ENCODE peak calls at places on chromosome 20, in eight cellular contexts. F is fibroblast of the aortic adventitia, B is A549, O is nephron progenitor cell, D is HFF-Myc, X is fibroblast of lung, Q is GM13977, Z is cardiac fibroblast. A is an unnamed sample.

GRCh38 chr20:31968299-31969126 is 562 bp downstream of the XKR7 start:
- DNase-seq in X (peak), F (peak), Z (peak), Q (peak), O (peak), D (no peak), B (peak), A (no peak)

GRCh38 chr20:61131944-61132343 is 120.1 kb upstream of the CDH4 start:
- DNase-seq in F (no peak), O (no peak), Z (no peak), D (no peak), B (no peak), Q (no peak), X (no peak), A (no peak)

GRCh38 chr20:23782366-23782983 is 31.7 kb upstream of the CST1 start:
- DNase-seq in X (no peak), Z (peak), O (peak), B (peak), F (peak), Q (peak), D (peak), A (no peak)

GRCh38 chr20:15319444-15319843 is 982.0 kb upstream of the FLRT3 start:
- DNase-seq in D (no peak), X (no peak), Q (no peak), O (no peak), B (no peak), F (no peak), Z (no peak), A (no peak)

GRCh38 chr20:19348582-19348981 is 136.1 kb downstream of the SLC24A3 start:
- DNase-seq in D (no peak), F (no peak), Q (no peak), B (no peak), X (no peak), O (no peak), Z (no peak), A (no peak)

GRCh38 chr20:19371112-19371511 is 158.7 kb downstream of the SLC24A3 start:
- DNase-seq in Q (no peak), X (no peak), D (no peak), O (no peak), B (no peak), Z (no peak), F (no peak), A (no peak)

GRCh38 chr20:24465730-24466129 is 3.7 kb upstream of the SYNDIG1 start:
- DNase-seq in O (no peak), F (peak), B (no peak), D (no peak), X (peak), Z (peak), Q (no peak), A (no peak)

GRCh38 chr20:57657537-57658446 is 37.6 kb upstream of the ZBP1 start:
- DNase-seq in Q (peak), O (no peak), D (no peak), X (no peak), B (no peak), F (no peak), Z (no peak), A (no peak)

GRCh38 chr20:48877299-48877698 is 44.2 kb upstream of the ARFGEF2 start:
- DNase-seq in X (no peak), Q (no peak), F (no peak), O (no peak), Z (no peak), B (no peak), D (no peak), A (no peak)

GRCh38 chr20:38060536-38060935 is 27.0 kb downstream of the RPRD1B start:
- DNase-seq in Q (no peak), O (no peak), D (no peak), X (peak), B (no peak), F (peak), Z (peak), A (no peak)

GRCh38 chr20:15905661-15906060 is 667.6 kb downstream of the KIF16B start:
- DNase-seq in Q (no peak), X (no peak), B (no peak), D (no peak), Z (no peak), F (no peak), O (no peak), A (no peak)

GRCh38 chr20:12906401-12906800 is 102.4 kb upstream of the SPTLC3 start:
- DNase-seq in Z (no peak), O (no peak), Q (no peak), B (no peak), D (no peak), F (no peak), X (no peak), A (no peak)

GRCh38 chr20:12358006-12358654 is 440.4 kb downstream of the BTBD3 start:
- DNase-seq in O (no peak), F (peak), D (no peak), B (no peak), Q (no peak), Z (peak), X (no peak), A (no peak)

GRCh38 chr20:5495026-5495425 is 178.3 kb upstream of the PROKR2 start:
- DNase-seq in O (no peak), X (no peak), F (no peak), Z (no peak), D (no peak), Q (no peak), B (no peak), A (no peak)

GRCh38 chr20:49340161-49340966 is 62.5 kb upstream of the ZNFX1 start:
- DNase-seq in Z (no peak), O (no peak), Q (no peak), F (peak), B (no peak), D (no peak), X (peak), A (no peak)

GRCh38 chr20:6600336-6600735 is 167.2 kb upstream of the BMP2 start:
- DNase-seq in F (no peak), O (no peak), B (no peak), X (no peak), D (no peak), Z (no peak), Q (no peak), A (no peak)

DNA sequence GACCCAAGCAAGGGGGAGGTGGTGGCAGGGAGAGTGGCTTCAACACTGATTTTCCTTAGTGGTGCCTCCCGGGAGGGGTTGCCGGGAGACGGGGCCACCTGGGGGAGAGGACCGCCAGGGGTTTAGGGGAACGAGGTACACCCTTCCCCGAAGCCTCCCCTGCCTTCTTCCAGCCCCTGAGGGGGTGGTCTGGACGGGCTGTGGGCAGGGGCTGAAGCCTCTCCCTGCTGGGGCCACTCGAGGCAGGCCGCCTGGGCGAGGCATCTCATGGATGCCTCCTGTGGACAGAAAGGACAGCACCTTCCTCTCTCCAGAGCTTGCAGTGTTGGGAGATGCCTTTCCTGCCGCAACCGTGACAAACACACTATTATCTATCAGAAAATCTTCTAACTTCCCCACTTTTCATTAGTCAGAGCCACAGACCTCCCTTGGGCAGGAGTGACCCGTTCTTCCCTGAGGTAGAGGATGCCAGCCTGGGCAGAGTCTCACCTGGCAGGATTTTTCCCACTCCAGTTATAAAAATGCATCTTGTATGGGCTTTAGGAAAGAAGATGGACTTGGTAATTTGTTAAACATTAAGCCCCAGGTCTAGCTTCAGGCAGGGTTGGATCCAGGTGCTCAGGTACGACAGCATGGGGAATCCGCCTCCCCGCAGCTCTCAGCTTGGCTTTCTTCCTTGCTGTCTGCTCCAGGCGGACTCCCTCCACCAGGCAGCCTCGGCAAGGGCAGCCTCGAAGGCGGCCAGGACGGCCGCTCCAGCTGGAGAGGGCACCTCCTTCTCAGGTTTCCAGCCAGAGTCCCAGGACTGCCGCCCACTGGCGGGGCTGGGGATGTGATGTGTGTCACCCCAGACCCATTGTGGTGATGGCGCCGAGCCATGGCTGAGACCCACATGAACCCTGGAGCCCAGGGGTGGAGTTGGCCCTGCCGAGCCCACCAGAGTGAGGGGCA is 11.0 kb downstream of the HRH3 start:
- DNase-seq in Z (peak), B (peak), F (no peak), Q (no peak), D (no peak), X (no peak), O (peak), A (no peak)
- TF ChIP-seq CTCF in Z (no peak), B (peak), F (no peak), Q (no peak), D (peak), X (no peak), O (no peak), A (no peak)

DNA sequence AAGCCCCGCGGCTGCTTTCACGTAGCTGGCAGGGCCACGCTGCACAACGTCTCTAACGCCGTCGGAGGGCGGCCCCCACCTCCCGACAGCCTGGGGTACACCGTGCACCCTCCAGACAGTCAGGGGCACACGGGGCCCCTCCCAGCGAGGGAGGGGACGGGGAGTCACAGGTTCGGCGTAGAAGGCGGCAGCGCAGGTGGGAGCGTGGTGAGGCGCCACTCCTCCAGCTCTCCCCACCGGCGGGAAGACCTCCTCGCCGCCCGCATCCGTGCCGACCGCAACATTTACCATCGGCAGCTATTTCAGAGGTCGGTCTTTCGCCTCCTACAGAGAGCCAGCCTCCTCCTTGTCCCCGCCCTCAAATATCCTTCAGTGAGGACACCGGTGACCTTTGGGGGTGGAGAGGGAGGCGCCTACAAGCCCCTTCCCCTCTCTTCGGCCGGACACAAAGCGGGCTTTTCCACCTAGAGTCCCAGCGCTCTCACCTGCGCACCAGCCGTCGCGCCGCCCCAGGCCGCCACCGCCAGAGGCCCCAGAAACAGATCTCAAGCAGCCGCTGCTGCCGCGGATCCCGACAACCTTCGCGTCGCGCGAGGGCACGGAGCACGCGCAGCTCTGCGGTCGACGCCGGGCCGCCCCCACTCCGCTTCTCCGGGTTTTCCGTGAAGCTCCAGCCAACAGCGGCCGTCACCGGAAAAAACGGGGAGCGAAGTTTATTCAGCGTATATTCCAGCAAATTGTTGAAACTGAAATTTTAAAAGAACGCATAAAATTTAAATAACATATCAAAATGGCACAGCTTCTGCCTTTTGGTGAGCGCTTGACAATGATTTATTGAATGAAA is at the start of gene MKKS:
- DNase-seq in O (peak), B (peak), F (peak), D (peak), Q (peak), Z (peak), X (peak), A (peak)
- TF ChIP-seq CTCF in O (no peak), B (no peak), F (no peak), D (no peak), Q (peak), Z (no peak), X (no peak), A (peak)

GRCh38 chr20:22723659-22724058 is 139.3 kb upstream of the FOXA2 start:
- DNase-seq in F (peak), O (no peak), D (no peak), Q (no peak), B (no peak), Z (peak), X (no peak), A (no peak)
- TF ChIP-seq CTCF in F (no peak), O (no peak), D (no peak), Q (no peak), B (no peak), Z (no peak), X (no peak), A (no peak)

GRCh38 chr20:4161447-4162251 is 146.3 kb upstream of the RNF24 start:
- DNase-seq in O (no peak), X (peak), B (no peak), F (no peak), Z (no peak), D (no peak), Q (no peak), A (no peak)
- TF ChIP-seq CTCF in O (no peak), X (no peak), B (no peak), F (no peak), Z (no peak), D (no peak), Q (no peak), A (no peak)

GRCh38 chr20:44264287-44264686 is 17.2 kb downstream of the GDAP1L1 start:
- DNase-seq in B (no peak), Z (no peak), F (no peak), D (no peak), Q (no peak), O (peak), X (no peak), A (no peak)
- TF ChIP-seq CTCF in B (no peak), Z (no peak), F (no peak), D (no peak), Q (no peak), O (no peak), X (no peak), A (no peak)

GRCh38 chr20:33667245-33668086 is 723 bp downstream of the ACTL10 start:
- DNase-seq in Z (peak), Q (no peak), O (peak), D (peak), B (no peak), X (peak), F (peak), A (no peak)
- TF ChIP-seq CTCF in Z (no peak), Q (peak), O (no peak), D (no peak), B (peak), X (no peak), F (no peak), A (no peak)

DNA sequence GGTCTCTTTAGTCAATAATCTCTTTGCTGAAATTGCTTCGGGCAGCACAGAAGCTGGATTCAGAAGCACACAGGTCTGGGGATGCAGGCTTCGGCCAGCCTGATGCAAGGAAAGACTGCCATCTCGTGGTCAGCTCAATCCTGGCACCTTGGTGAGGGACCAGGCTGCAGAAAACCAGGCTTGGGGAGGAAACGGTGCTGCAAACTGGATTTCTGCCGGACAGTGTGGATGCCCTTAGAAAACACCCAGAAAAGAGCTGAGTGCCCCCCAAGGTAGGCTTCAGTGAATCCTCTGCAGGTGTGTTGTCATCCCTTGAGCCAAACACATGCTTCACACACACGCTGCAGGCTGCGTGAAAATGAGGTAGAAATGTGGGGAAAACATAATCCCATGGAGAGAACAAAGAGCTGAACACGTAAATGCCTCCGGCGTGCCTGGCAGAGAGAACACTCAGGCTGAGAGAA is 89.8 kb upstream of the PAX1 start:
- DNase-seq in Z (peak), X (peak), F (peak), D (no peak), O (peak), Q (peak), B (peak), A (no peak)
- TF ChIP-seq CTCF in Z (peak), X (peak), F (peak), D (peak), O (peak), Q (peak), B (peak), A (peak)